ENCODE peak calls at places on chromosomes 16 and 17, in five cellular contexts. One of them, this sample, is unnamed.

GRCh38 chr17:77601054-77601979 is 357.2 kb upstream of the TNRC6C start:
- DNase-seq in H1: no peak
- DNase-seq in IMR-90: no peak
- DNase-seq in K562: no peak
- DNase-seq in HepG2: no peak
- DNase-seq in this sample: no peak

GRCh38 chr16:35339337-35339736 is 1879.9 kb downstream of the TP53TG3F start:
- DNase-seq in IMR-90: no peak
- DNase-seq in K562: no peak
- DNase-seq in H1: no peak
- DNase-seq in HepG2: no peak
- DNase-seq in this sample: no peak

GRCh38 chr17:17181666-17182600 is 24.2 kb downstream of the PLD6 start:
- DNase-seq in IMR-90: no peak
- DNase-seq in HepG2: no peak
- DNase-seq in H1: no peak
- DNase-seq in K562: no peak
- DNase-seq in this sample: no peak

GRCh38 chr17:73494955-73495349 is 149.3 kb downstream of the SDK2 start:
- DNase-seq in H1: no peak
- DNase-seq in HepG2: no peak
- DNase-seq in IMR-90: no peak
- DNase-seq in K562: no peak
- DNase-seq in this sample: no peak

GRCh38 chr17:3888343-3889171 is 4.3 kb downstream of the CAMKK1 start:
- DNase-seq in H1: peak; percentile 70
- DNase-seq in K562: peak; percentile 83
- DNase-seq in HepG2: no peak
- DNase-seq in IMR-90: peak; percentile 94
- DNase-seq in this sample: no peak

GRCh38 chr17:69064476-69064875 is 3.7 kb upstream of the ABCA9 start:
- DNase-seq in IMR-90: no peak
- DNase-seq in HepG2: no peak
- DNase-seq in H1: no peak
- DNase-seq in K562: no peak
- DNase-seq in this sample: no peak

GRCh38 chr16:31916056-31916488 is 42.5 kb downstream of the ZNF267 start:
- DNase-seq in IMR-90: no peak
- DNase-seq in K562: no peak
- DNase-seq in HepG2: no peak
- DNase-seq in H1: no peak
- DNase-seq in this sample: no peak

GRCh38 chr16:2043980-2044451 is 3.6 kb downstream of the NTHL1 start:
- DNase-seq in H1: no peak
- DNase-seq in K562: no peak
- DNase-seq in HepG2: no peak
- DNase-seq in IMR-90: no peak
- DNase-seq in this sample: no peak

GRCh38 chr16:426115-426905 is 861 bp downstream of the RAB11FIP3 start:
- DNase-seq in H1: peak; percentile 63
- DNase-seq in K562: peak; percentile 65
- DNase-seq in IMR-90: no peak
- DNase-seq in HepG2: no peak
- DNase-seq in this sample: no peak

GRCh38 chr17:28812980-28813377 is 29.6 kb downstream of the FAM222B start:
- DNase-seq in HepG2: no peak
- DNase-seq in K562: no peak
- DNase-seq in IMR-90: peak; percentile 71
- DNase-seq in H1: no peak
- DNase-seq in this sample: no peak

GRCh38 chr16:379183-379960 is 2.4 kb downstream of the PGAP6 start:
- DNase-seq in H1: peak; percentile 84
- DNase-seq in IMR-90: no peak
- DNase-seq in HepG2: no peak
- DNase-seq in K562: no peak
- DNase-seq in this sample: no peak

GRCh38 chr16:88208112-88208511 is 174.6 kb upstream of the ZNF469 start:
- DNase-seq in IMR-90: no peak
- DNase-seq in K562: no peak
- DNase-seq in HepG2: no peak
- DNase-seq in H1: no peak
- DNase-seq in this sample: no peak

GRCh38 chr17:81349397-81350319 is 45.6 kb upstream of the BAHCC1 start:
- DNase-seq in H1: no peak
- DNase-seq in IMR-90: no peak
- DNase-seq in HepG2: peak; percentile 79
- DNase-seq in K562: peak; percentile 86
- DNase-seq in this sample: no peak

GRCh38 chr16:51753382-51753781 is 602.3 kb upstream of the SALL1 start:
- DNase-seq in HepG2: no peak
- DNase-seq in H1: no peak
- DNase-seq in IMR-90: no peak
- DNase-seq in K562: no peak
- DNase-seq in this sample: no peak

GRCh38 chr16:66069576-66069975 is 296.9 kb upstream of the CDH5 start:
- DNase-seq in IMR-90: peak; percentile 23
- DNase-seq in HepG2: no peak
- DNase-seq in K562: no peak
- DNase-seq in H1: no peak
- DNase-seq in this sample: no peak

GRCh38 chr17:82031303-82031884 is at the start of gene RAC3:
- DNase-seq in K562: peak; percentile 51
- DNase-seq in HepG2: no peak
- DNase-seq in H1: no peak
- DNase-seq in IMR-90: peak; percentile 11
- DNase-seq in this sample: no peak

GRCh38 chr16:66486773-66487579 is 59.9 kb downstream of the BEAN1 start:
- DNase-seq in IMR-90: peak; percentile 83
- DNase-seq in HepG2: no peak
- DNase-seq in K562: no peak
- DNase-seq in H1: no peak
- DNase-seq in this sample: peak; percentile 33

GRCh38 chr17:33127706-33128105 is 136.1 kb downstream of the SPACA3 start:
- DNase-seq in K562: no peak
- DNase-seq in HepG2: no peak
- DNase-seq in IMR-90: no peak
- DNase-seq in H1: no peak
- DNase-seq in this sample: peak; percentile 75

GRCh38 chr17:50637829-50638571 is 3.3 kb downstream of the ABCC3 start:
- DNase-seq in HepG2: no peak
- DNase-seq in H1: no peak
- DNase-seq in K562: no peak
- DNase-seq in IMR-90: no peak
- DNase-seq in this sample: no peak

GRCh38 chr16:79132745-79133144 is 467.8 kb downstream of the MAF start:
- DNase-seq in H1: no peak
- DNase-seq in K562: no peak
- DNase-seq in IMR-90: no peak
- DNase-seq in HepG2: no peak
- DNase-seq in this sample: no peak

GRCh38 chr17:74354123-74354522 is 7.5 kb downstream of the BTBD17 start:
- DNase-seq in H1: peak; percentile 92
- DNase-seq in K562: peak; percentile 84
- DNase-seq in IMR-90: no peak
- DNase-seq in HepG2: peak; percentile 67
- DNase-seq in this sample: peak; percentile 77

GRCh38 chr16:66168777-66169176 is 197.7 kb upstream of the CDH5 start:
- DNase-seq in K562: no peak
- DNase-seq in IMR-90: no peak
- DNase-seq in HepG2: no peak
- DNase-seq in H1: no peak
- DNase-seq in this sample: no peak

GRCh38 chr17:63526861-63527260 is 3.7 kb downstream of the KCNH6 start:
- DNase-seq in H1: no peak
- DNase-seq in K562: no peak
- DNase-seq in IMR-90: no peak
- DNase-seq in HepG2: no peak
- DNase-seq in this sample: no peak

GRCh38 chr17:29664743-29665479 is 42.2 kb upstream of the CORO6 start:
- DNase-seq in H1: no peak
- DNase-seq in HepG2: no peak
- DNase-seq in K562: peak; percentile 31
- DNase-seq in IMR-90: peak; percentile 73
- DNase-seq in this sample: peak; percentile 29

GRCh38 chr17:48062273-48062672 is 14.1 kb downstream of the NFE2L1 start:
- DNase-seq in H1: no peak
- DNase-seq in IMR-90: no peak
- DNase-seq in HepG2: no peak
- DNase-seq in K562: no peak
- DNase-seq in this sample: no peak

GRCh38 chr17:78821961-78822360 is 18.7 kb downstream of the USP36 start:
- DNase-seq in H1: no peak
- DNase-seq in IMR-90: peak; percentile 54
- DNase-seq in K562: no peak
- DNase-seq in HepG2: no peak
- DNase-seq in this sample: no peak

GRCh38 chr17:56023851-56024250 is 129.4 kb upstream of the ANKFN1 start:
- DNase-seq in IMR-90: no peak
- DNase-seq in K562: no peak
- DNase-seq in H1: no peak
- DNase-seq in HepG2: no peak
- DNase-seq in this sample: no peak

GRCh38 chr16:87806246-87806607 is 40.4 kb upstream of the KLHDC4 start:
- DNase-seq in HepG2: no peak
- DNase-seq in K562: peak; percentile 32
- DNase-seq in IMR-90: peak; percentile 54
- DNase-seq in H1: no peak
- DNase-seq in this sample: no peak

DNA sequence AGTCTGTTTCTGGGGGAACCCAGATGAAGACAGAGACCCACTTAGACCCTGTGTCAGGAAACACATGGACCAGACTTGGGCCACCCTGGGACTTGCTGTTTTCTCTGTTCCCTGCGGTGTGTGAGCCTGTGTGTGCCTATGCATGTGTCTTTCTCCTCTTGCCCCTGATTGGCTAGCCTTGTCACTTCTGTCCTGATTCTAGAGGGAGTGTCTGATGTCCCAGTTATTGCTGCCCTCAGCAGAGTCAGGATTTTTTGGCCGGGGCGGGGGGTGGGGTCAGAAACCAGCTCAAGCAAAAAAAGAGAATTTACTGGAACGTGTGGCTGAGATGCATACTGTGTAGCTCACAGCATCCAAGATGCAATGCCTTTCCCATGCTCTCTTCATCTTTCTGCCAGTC is 30.5 kb downstream of the PLCG2 start:
- DNase-seq in HepG2: no peak
- DNase-seq in K562: no peak
- DNase-seq in H1: no peak
- DNase-seq in IMR-90: no peak
- DNase-seq in this sample: no peak
- TF ChIP-seq MAFK in HepG2: no peak
- TF ChIP-seq MAFK in K562: no peak
- TF ChIP-seq MAFK in H1: no peak
- TF ChIP-seq MAFK in IMR-90: no peak
- TF ChIP-seq MAFK in this sample: no peak

DNA sequence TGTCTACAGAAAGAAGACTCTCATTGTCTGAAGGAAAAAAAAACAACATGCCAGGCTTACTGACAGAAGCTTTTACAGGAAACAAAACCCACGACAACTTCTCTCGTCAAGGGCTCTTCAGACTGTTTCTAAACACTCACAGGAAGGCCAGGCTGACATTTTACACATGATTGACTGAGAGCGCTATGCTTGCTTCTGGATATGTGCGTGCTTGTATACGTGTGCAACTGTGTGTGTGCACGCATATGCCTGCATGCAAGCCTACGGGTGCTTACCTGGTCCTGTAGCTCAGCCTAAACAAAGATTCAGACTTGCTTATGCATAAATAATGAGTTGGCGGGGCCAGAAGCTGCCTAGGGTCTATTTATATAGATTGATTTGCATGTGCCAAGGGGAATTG is 460.9 kb upstream of the C16orf82 start:
- DNase-seq in IMR-90: no peak
- DNase-seq in K562: no peak
- DNase-seq in HepG2: no peak
- DNase-seq in H1: no peak
- DNase-seq in this sample: no peak
- TF ChIP-seq MAFK in IMR-90: no peak
- TF ChIP-seq MAFK in K562: no peak
- TF ChIP-seq MAFK in HepG2: no peak
- TF ChIP-seq MAFK in H1: no peak
- TF ChIP-seq MAFK in this sample: no peak

DNA sequence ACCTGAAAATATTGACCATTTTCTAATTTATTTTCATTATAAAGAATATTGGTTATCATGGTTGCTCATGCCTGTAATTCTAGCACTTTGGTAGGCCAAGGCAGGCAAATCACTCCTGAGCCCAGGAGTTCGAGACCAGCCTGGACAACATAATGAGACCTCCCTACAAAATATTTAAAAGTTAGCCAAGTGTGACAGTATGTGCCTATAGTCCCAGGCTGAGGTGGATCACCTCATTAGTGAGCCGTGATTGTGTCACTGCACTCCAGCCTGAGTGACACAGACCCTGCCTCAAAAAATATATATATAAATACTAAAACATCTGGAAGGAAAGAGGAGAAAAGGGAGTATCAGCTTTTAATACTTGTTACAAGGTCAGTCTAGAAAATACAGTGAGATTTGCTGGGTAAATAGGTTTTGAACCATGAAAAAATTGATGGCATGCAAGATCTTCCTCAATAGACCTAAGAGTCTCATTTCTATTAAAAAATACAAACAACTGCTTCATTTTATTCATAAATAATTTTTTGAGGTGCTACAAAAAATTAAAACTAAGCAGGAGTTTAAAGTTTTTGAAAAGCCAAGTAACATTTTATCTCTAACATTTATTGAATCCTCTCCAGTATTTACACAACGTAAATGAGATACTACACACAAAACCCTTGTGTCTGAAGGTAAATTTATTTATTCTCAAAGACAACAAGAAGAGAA is 47.7 kb downstream of the TUBD1 start:
- DNase-seq in K562: no peak
- DNase-seq in IMR-90: peak; percentile 70
- DNase-seq in HepG2: no peak
- DNase-seq in H1: no peak
- DNase-seq in this sample: no peak
- TF ChIP-seq MAFK in K562: no peak
- TF ChIP-seq MAFK in IMR-90: no peak
- TF ChIP-seq MAFK in HepG2: no peak
- TF ChIP-seq MAFK in H1: no peak
- TF ChIP-seq MAFK in this sample: no peak

DNA sequence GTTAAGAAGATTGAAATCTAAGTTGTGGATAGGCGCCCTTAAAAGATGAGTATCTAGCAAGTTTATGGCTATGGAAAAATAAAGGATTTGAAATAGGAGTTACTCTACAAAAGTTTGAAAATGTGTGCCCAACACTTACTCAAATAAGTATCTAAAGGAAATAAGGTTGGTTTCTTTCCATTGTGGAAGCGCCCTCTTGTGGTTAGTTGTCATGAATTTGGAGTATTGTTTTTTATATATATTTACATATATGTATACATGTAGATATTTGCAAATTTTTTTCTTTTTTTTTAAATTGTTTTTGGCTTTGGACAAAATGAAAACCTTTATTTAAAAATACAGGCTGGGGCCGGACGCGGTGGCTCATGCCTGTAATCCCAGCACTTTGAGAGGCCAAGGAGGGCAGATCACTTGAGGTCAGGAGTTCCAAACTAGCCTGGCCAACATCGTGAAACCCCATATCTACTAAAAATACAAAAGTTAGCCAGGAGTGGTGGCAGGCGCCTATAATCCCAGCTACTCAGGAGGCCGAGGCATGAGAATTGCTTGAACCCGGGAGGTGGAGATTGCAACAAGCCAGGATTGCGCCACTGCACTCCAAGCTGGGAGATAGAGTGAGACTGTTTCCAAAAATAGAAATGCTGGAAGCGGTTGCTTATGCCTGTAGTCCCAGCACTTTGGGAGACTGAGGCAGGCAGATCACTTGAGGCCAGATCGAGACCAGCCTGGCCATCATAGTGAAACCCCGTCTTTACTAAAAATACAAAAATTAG is 24.0 kb upstream of the VPS4A start:
- DNase-seq in HepG2: peak; percentile 62
- DNase-seq in IMR-90: peak; percentile 78
- DNase-seq in K562: peak; percentile 34
- DNase-seq in H1: no peak
- DNase-seq in this sample: peak; percentile 70
- TF ChIP-seq MAFK in HepG2: no peak
- TF ChIP-seq MAFK in IMR-90: no peak
- TF ChIP-seq MAFK in K562: no peak
- TF ChIP-seq MAFK in H1: no peak
- TF ChIP-seq MAFK in this sample: no peak

This sample was measured in A549.